ENCODE peak calls at places on chromosomes 7 and 10, in eight cellular contexts. S, F, E, D, Y, O, V and Q are unnamed samples.

GRCh38 chr10:13458107-13458761 is 70.6 kb downstream of the BEND7 start:
- DNase-seq in E (peak; percentile 58), S (peak; percentile 45), D (no peak), V (no peak), F (no peak), Y (no peak), O (no peak), Q (no peak)

GRCh38 chr7:99473315-99473596 is 566 bp downstream of the ZNF789 start:
- DNase-seq in S (peak; percentile 82), F (peak; percentile 93), Y (peak; percentile 53), E (peak; percentile 86), D (no peak), V (no peak), O (no peak), Q (no peak)

GRCh38 chr10:11449761-11450160 is 161.7 kb downstream of the USP6NL start:
- DNase-seq in S (no peak), Y (no peak), E (no peak), F (no peak), O (no peak), D (no peak), V (no peak), Q (no peak)

GRCh38 chr7:11221931-11222330 is 248.3 kb downstream of the PHF14 start:
- DNase-seq in O (no peak), Y (no peak), S (no peak), D (no peak), F (no peak), V (no peak), E (no peak), Q (no peak)

GRCh38 chr10:60816624-60817023 is 38.3 kb downstream of the CDK1 start:
- DNase-seq in D (no peak), S (peak; percentile 90), Y (peak; percentile 92), O (peak; percentile 39), E (peak; percentile 69), V (peak; percentile 40), F (peak; percentile 86), Q (no peak)

GRCh38 chr10:114631678-114632417 is 26.2 kb downstream of the ABLIM1 start:
- DNase-seq in E (no peak), V (no peak), O (no peak), S (no peak), D (peak; percentile 6), F (no peak), Y (peak; percentile 85), Q (peak; percentile 67)

GRCh38 chr7:118104812-118105441 is 79.0 kb upstream of the LSM8 start:
- DNase-seq in Y (peak; percentile 19), O (peak; percentile 23), E (peak; percentile 19), D (no peak), S (peak; percentile 40), F (peak; percentile 74), V (peak; percentile 18), Q (no peak)

GRCh38 chr7:158767707-158768106 is 61.6 kb downstream of the ESYT2 start:
- DNase-seq in V (no peak), Y (no peak), E (no peak), D (no peak), F (no peak), S (peak; percentile 19), O (no peak), Q (no peak)

GRCh38 chr7:2723138-2723850 is 35.3 kb downstream of the AMZ1 start:
- DNase-seq in F (no peak), S (no peak), O (no peak), Y (no peak), D (no peak), E (no peak), V (no peak), Q (no peak)